ENCODE peak calls at places on chromosome 11, in eight cellular contexts. Z, H, P, X, L, F, U and E are unnamed samples.

GRCh38 chr11:84780689-84781293 is 846.4 kb downstream of the DLG2 start:
- DNase-seq in Z (no peak), H (peak; percentile 39), P (no peak), X (no peak), L (no peak), F (no peak), U (no peak), E (no peak)

GRCh38 chr11:12769834-12770345 is 95.7 kb downstream of the TEAD1 start:
- DNase-seq in Z (no peak), H (peak; percentile 95), P (no peak), X (no peak), L (no peak), F (no peak), U (no peak), E (no peak)

GRCh38 chr11:59417023-59417422 is 9.2 kb downstream of the OR5A2 start:
- DNase-seq in Z (no peak), H (no peak), P (no peak), X (no peak), L (no peak), F (no peak), U (no peak), E (no peak)

GRCh38 chr11:134538793-134539192 is 126.8 kb upstream of the B3GAT1 start:
- DNase-seq in Z (no peak), H (no peak), P (no peak), X (no peak), L (peak; percentile 23), F (no peak), U (no peak), E (no peak)

GRCh38 chr11:20599424-20600346 is at the start of gene SLC6A5:
- DNase-seq in Z (no peak), H (peak; percentile 11), P (no peak), X (peak; percentile 30), L (no peak), F (no peak), U (no peak), E (peak; percentile 57)

GRCh38 chr11:123188508-123189165 is 6.4 kb downstream of the CLMP start:
- DNase-seq in Z (no peak), H (peak; percentile 86), P (no peak), X (no peak), L (no peak), F (no peak), U (no peak), E (no peak)

GRCh38 chr11:123700774-123701173 is 40.7 kb downstream of the ZNF202 start:
- DNase-seq in Z (no peak), H (no peak), P (no peak), X (no peak), L (no peak), F (no peak), U (no peak), E (no peak)

GRCh38 chr11:106133529-106133928 is 56.1 kb downstream of the AASDHPPT start:
- DNase-seq in Z (no peak), H (no peak), P (no peak), X (no peak), L (no peak), F (no peak), U (no peak), E (no peak)